ENCODE peak calls at places on chromosome 10, in seven cellular contexts. U is H1, V is K562, B is GM12878, S is HepG2, O is GM12892, M is SK-N-SH. I is an unnamed sample.

GRCh38 chr10:70856454-70856853 is 31.9 kb downstream of the PCBD1 start:
- DNase-seq in U (no peak), V (no peak), B (no peak), S (no peak), O (no peak), M (no peak), I (no peak)

GRCh38 chr10:116785867-116786266 is 43.5 kb upstream of the HSPA12A start:
- DNase-seq in U (no peak), V (no peak), B (no peak), S (no peak), O (no peak), M (no peak), I (no peak)

GRCh38 chr10:110456523-110457091 is 41.1 kb upstream of the DUSP5 start:
- DNase-seq in U (no peak), V (no peak), B (no peak), S (no peak), O (no peak), M (no peak), I (no peak)

GRCh38 chr10:71963756-71964668 is at the start of gene CHST3:
- DNase-seq in U (peak; percentile 78), V (no peak), B (no peak), S (no peak), O (no peak), M (peak; percentile 84), I (peak; percentile 48)

GRCh38 chr10:121879476-121879875 is 48.4 kb downstream of the ATE1 start:
- DNase-seq in U (no peak), V (no peak), B (no peak), S (no peak), O (no peak), M (no peak), I (no peak)

GRCh38 chr10:3445688-3446087 is 273.1 kb upstream of the PITRM1 start:
- DNase-seq in U (no peak), V (no peak), B (no peak), S (no peak), O (no peak), M (no peak), I (no peak)

GRCh38 chr10:133245439-133246235 is 8.0 kb downstream of the VENTX start:
- DNase-seq in U (no peak), V (peak; percentile 87), B (no peak), S (peak; percentile 41), O (no peak), M (no peak), I (no peak)

GRCh38 chr10:5691786-5692185 is 7.1 kb downstream of the TASOR2 start:
- DNase-seq in U (no peak), V (no peak), B (no peak), S (no peak), O (no peak), M (no peak), I (no peak)

DNA sequence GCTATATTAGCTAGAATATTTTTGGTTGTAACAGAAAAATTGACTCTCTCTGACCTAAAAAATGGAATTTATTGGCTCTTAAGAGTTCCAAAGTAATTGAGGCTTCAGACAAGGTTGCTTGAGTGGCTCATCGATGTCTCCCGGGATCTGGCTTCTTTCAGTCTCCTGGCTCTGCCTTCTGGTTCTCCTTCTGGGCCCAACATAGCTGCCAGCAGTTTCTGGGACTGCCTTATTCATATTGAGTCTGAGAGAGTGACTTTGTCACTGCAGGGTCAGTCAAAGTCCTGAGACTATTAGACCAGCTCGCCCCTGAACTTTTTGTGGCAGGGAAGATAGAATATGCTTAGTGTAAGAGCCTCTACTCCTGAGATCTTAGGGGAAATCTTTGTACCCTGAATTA is 94.0 kb downstream of the MMRN2 start:
- DNase-seq in U (no peak), V (no peak), B (no peak), S (no peak), O (no peak), M (no peak), I (no peak)
- TF ChIP-seq TAF1 in U (no peak), V (no peak), B (no peak), S (no peak), O (no peak), M (no peak), I (no peak)

GRCh38 chr10:8986975-8987374 is 932.5 kb downstream of the GATA3 start:
- DNase-seq in U (no peak), V (no peak), B (no peak), S (no peak), O (no peak), M (no peak), I (no peak)
- TF ChIP-seq POLR2AphosphoS5 in U (no peak), V (no peak), B (no peak), S (no peak), O (no peak), M (no peak), I (no peak)

GRCh38 chr10:101597036-101597435 is 8.9 kb downstream of the DPCD start:
- DNase-seq in U (no peak), V (no peak), B (no peak), S (no peak), O (no peak), M (no peak), I (no peak)
- TF ChIP-seq TAF1 in U (no peak), V (no peak), B (no peak), S (no peak), O (no peak), M (no peak), I (no peak)

GRCh38 chr10:125084191-125085186 is 75.9 kb downstream of the CTBP2 start:
- DNase-seq in U (no peak), V (no peak), B (no peak), S (peak; percentile 12), O (no peak), M (peak; percentile 39), I (no peak)
- TF ChIP-seq POLR2AphosphoS5 in U (no peak), V (no peak), B (no peak), S (no peak), O (no peak), M (no peak), I (no peak)

GRCh38 chr10:83605783-83606182 is 533.5 kb upstream of the GHITM start:
- DNase-seq in U (no peak), V (no peak), B (no peak), S (no peak), O (no peak), M (no peak), I (no peak)

GRCh38 chr10:83606275-83606674 is 533.0 kb upstream of the GHITM start:
- DNase-seq in U (peak; percentile 45), V (no peak), B (no peak), S (no peak), O (no peak), M (peak; percentile 6), I (no peak)

GRCh38 chr10:83607959-83608745 is 531.2 kb upstream of the GHITM start:
- DNase-seq in U (no peak), V (no peak), B (no peak), S (no peak), O (no peak), M (no peak), I (no peak)

GRCh38 chr10:83603708-83604107 is 535.6 kb upstream of the GHITM start:
- DNase-seq in U (no peak), V (no peak), B (peak; percentile 55), S (no peak), O (no peak), M (no peak), I (peak; percentile 4)
- TF ChIP-seq TAF1 in U (no peak), V (no peak), B (no peak), S (no peak), O (no peak), M (no peak), I (no peak)

DNA sequence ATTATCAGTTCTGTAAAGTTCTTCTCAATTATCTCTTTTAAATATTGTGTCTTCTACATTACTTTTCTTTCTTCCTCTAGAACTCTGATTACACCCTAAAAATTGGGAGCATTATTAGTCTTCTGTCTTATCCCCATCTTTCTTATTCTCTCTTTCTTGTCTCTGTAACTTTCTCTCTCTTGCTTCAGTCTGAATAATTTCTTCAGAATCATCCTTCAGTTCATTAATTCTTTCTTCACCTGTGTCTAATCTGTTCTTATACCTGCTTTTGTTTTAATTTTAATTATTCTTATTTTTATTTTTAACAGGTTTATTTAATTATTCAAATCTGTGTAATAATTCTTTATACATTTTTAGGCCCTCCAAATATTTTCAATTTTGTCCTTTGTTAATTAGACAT is 114.3 kb downstream of the GATA3 start:
- DNase-seq in U (no peak), V (no peak), B (no peak), S (no peak), O (no peak), M (no peak), I (no peak)
- TF ChIP-seq POLR2AphosphoS5 in U (no peak), V (no peak), B (no peak), S (no peak), O (no peak), M (no peak), I (no peak)

GRCh38 chr10:102641880-102642552 is 2.3 kb upstream of the TRIM8 start:
- DNase-seq in U (peak; percentile 94), V (peak; percentile 79), B (peak; percentile 90), S (peak; percentile 94), O (peak; percentile 77), M (peak; percentile 92), I (peak; percentile 79)
- TF ChIP-seq TAF1 in U (peak; percentile 56), V (peak; percentile 66), B (no peak), S (peak; percentile 64), O (no peak), M (peak; percentile 57), I (no peak)

DNA sequence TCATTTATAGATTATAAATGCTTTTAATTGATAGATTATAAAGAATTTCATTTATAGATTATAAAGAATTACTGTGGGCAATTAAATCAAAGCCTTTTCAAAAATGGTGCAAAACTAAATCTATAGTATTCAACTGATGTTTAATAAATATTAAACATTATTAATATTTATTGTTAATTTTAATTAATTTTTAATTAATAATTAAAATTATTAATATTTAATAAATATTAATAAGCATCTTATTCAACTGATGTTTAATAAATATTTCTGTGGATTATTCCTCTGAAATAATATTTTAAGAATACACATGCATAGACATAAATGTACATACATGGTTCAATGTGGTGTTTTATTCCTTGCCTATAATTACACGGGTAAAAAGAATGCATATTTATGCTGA is 346.8 kb downstream of the PCDH15 start:
- DNase-seq in U (no peak), V (no peak), B (no peak), S (no peak), O (no peak), M (no peak), I (no peak)
- TF ChIP-seq POLR2AphosphoS5 in U (no peak), V (no peak), B (no peak), S (no peak), O (no peak), M (no peak), I (no peak)

I was measured in GM12891.